ENCODE peak calls at places on chromosomes 12 and 14, in six cellular contexts. O is tibial artery, I is K562, H is lower lobe of right lung, V is left ventricle myocardium inferior, X is NB4. D is an unnamed sample.

GRCh38 chr12:122099856-122100255 is 21.3 kb downstream of the MLXIP start:
- DNase-seq in O (no peak), I (no peak), H (no peak), V (no peak), X (no peak), D (no peak)

GRCh38 chr12:56671608-56672007 is 16.5 kb downstream of the PTGES3 start:
- DNase-seq in O (no peak), I (no peak), H (no peak), V (no peak), X (no peak), D (no peak)

GRCh38 chr14:66443158-66443695 is 42.9 kb upstream of the CCDC196 start:
- DNase-seq in O (no peak), I (no peak), H (no peak), V (no peak), X (no peak), D (no peak)

GRCh38 chr14:29016050-29016900 is 249.7 kb downstream of the FOXG1 start:
- DNase-seq in O (no peak), I (peak; percentile 15), H (peak; percentile 41), V (no peak), X (peak; percentile 42), D (no peak)

GRCh38 chr12:50053583-50053982 is 3.8 kb upstream of the ASIC1 start:
- DNase-seq in O (no peak), I (no peak), H (no peak), V (no peak), X (peak; percentile 85), D (no peak)

GRCh38 chr12:71161575-71161974 is 3.8 kb upstream of the TSPAN8 start:
- DNase-seq in O (no peak), I (no peak), H (no peak), V (no peak), X (no peak), D (no peak)

GRCh38 chr12:57010627-57011224 is 4.4 kb upstream of the ZBTB39 start:
- DNase-seq in O (no peak), I (no peak), H (no peak), V (no peak), X (no peak), D (no peak)

GRCh38 chr12:730550-730949 is 21.8 kb upstream of the WNK1 start:
- DNase-seq in O (no peak), I (no peak), H (no peak), V (no peak), X (no peak), D (no peak)

GRCh38 chr12:108686753-108687152 is 44.6 kb downstream of the CORO1C start:
- DNase-seq in O (no peak), I (no peak), H (no peak), V (peak; percentile 48), X (peak; percentile 38), D (no peak)

GRCh38 chr12:116257213-116257612 is 20.3 kb downstream of the MED13L start:
- DNase-seq in O (no peak), I (no peak), H (no peak), V (no peak), X (peak; percentile 35), D (no peak)

GRCh38 chr12:109308534-109309440 is at the start of gene FOXN4:
- DNase-seq in O (no peak), I (no peak), H (no peak), V (no peak), X (peak; percentile 69), D (no peak)

GRCh38 chr12:27324452-27324999 is 8.1 kb upstream of the BMAL2 start:
- DNase-seq in O (no peak), I (no peak), H (no peak), V (no peak), X (no peak), D (no peak)

GRCh38 chr14:24081739-24082204 is 10.4 kb downstream of the CPNE6 start:
- DNase-seq in O (no peak), I (no peak), H (no peak), V (no peak), X (no peak), D (no peak)

GRCh38 chr12:52041695-52042123 is 9.5 kb upstream of the NR4A1 start:
- DNase-seq in O (peak; percentile 93), I (peak; percentile 45), H (no peak), V (peak; percentile 72), X (peak; percentile 59), D (no peak)

GRCh38 chr14:74290415-74290814 is 12.3 kb downstream of the ABCD4 start:
- DNase-seq in O (no peak), I (peak; percentile 51), H (no peak), V (no peak), X (peak; percentile 25), D (no peak)

GRCh38 chr12:1972856-1973317 is 31.4 kb downstream of the DCP1B start:
- DNase-seq in O (peak; percentile 91), I (no peak), H (no peak), V (peak; percentile 52), X (no peak), D (no peak)

GRCh38 chr14:68247281-68247680 is 427.7 kb downstream of the RAD51B start:
- DNase-seq in O (no peak), I (no peak), H (no peak), V (no peak), X (no peak), D (no peak)

GRCh38 chr12:22821985-22822384 is 197.0 kb downstream of the ETNK1 start:
- DNase-seq in O (no peak), I (no peak), H (no peak), V (no peak), X (no peak), D (peak; percentile 52)

GRCh38 chr12:124456652-124457152 is 110.7 kb downstream of the NCOR2 start:
- DNase-seq in O (peak; percentile 75), I (no peak), H (peak; percentile 72), V (peak; percentile 52), X (peak; percentile 77), D (no peak)

GRCh38 chr14:43528321-43528720 is 978.8 kb downstream of the FSCB start:
- DNase-seq in O (no peak), I (no peak), H (no peak), V (no peak), X (no peak), D (no peak)

GRCh38 chr14:54606631-54607133 is 39.8 kb downstream of the SAMD4A start:
- DNase-seq in O (peak; percentile 74), I (no peak), H (no peak), V (no peak), X (no peak), D (no peak)

GRCh38 chr12:54956818-54957641 is 27.5 kb downstream of the TESPA1 start:
- DNase-seq in O (no peak), I (no peak), H (no peak), V (no peak), X (no peak), D (no peak)

GRCh38 chr12:58557156-58557555 is 363.1 kb downstream of the LRIG3 start:
- DNase-seq in O (no peak), I (no peak), H (no peak), V (no peak), X (no peak), D (peak; percentile 56)

GRCh38 chr12:69879007-69879960 is 54.3 kb downstream of the MYRFL start:
- DNase-seq in O (peak; percentile 76), I (peak; percentile 78), H (peak; percentile 68), V (peak; percentile 53), X (peak; percentile 70), D (peak; percentile 23)
- H3K4me3 ChIP-seq in O (peak overlapping the region; percentile 10), I (no peak overlapping the region), H (peak overlapping the region; percentile 9), V (peak overlapping the region; percentile 40), X (no peak overlapping the region), D (peak overlapping the region; percentile 7)

GRCh38 chr12:94073441-94074051 is 74.8 kb upstream of the PLXNC1 start:
- DNase-seq in O (no peak), I (no peak), H (no peak), V (peak; percentile 54), X (no peak), D (no peak)

GRCh38 chr12:94077209-94077608 is 71.2 kb upstream of the PLXNC1 start:
- DNase-seq in O (no peak), I (no peak), H (no peak), V (no peak), X (no peak), D (no peak)

GRCh38 chr12:94074216-94074969 is 74.0 kb upstream of the PLXNC1 start:
- DNase-seq in O (peak; percentile 88), I (no peak), H (no peak), V (peak; percentile 45), X (no peak), D (no peak)

GRCh38 chr12:94078138-94078723 is 70.1 kb upstream of the PLXNC1 start:
- DNase-seq in O (no peak), I (no peak), H (no peak), V (no peak), X (no peak), D (no peak)

DNA sequence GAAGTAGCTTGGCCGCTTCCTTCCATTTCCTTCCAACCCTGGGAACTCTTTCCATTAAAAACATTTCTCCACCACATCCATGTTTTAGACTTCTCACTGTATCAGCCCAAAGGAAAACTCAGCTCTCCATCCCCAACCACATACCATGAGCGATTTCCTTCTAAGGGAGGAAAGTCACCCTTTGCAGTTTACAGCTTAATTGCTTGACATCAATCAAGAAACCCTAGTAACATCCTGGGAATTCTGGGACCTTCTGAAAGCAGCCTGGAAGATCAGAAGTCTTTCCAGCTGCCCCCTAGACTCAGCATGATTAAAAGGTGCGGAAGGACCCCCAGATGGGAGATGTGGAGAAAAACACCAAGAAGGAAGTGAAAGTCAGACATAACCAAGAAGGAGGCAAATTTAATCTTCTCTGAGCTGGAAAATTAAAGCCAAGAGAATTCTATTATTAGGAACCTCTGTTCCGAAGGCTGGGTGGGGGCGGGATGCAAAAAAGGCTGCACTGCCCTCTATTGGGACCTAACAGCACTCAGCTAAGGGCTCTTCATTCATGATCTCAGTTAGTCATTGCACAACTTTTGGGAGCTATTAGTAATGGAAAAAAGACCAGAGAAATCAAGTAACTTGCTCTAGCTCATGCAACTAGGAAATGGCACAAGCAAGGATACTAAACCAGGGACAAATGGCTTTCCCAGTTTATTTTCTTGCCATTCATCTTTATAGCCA is 73.2 kb upstream of the PLXNC1 start:
- DNase-seq in O (peak; percentile 88), I (peak; percentile 62), H (peak; percentile 62), V (peak; percentile 76), X (peak; percentile 67), D (peak; percentile 36)
- TF ChIP-seq CTCF in O (peak; percentile 67), I (peak; percentile 55), H (peak; percentile 65), V (peak; percentile 80), X (peak; percentile 71), D (peak; percentile 75)

GRCh38 chr12:132886529-132887477 is 602 bp downstream of the CHFR start:
- DNase-seq in O (peak; percentile 67), I (peak; percentile 58), H (peak; percentile 60), V (no peak), X (peak; percentile 54), D (no peak)

GRCh38 chr12:132887513-132888341 is at the start of gene CHFR:
- DNase-seq in O (peak; percentile 98), I (peak; percentile 95), H (peak; percentile 99), V (peak; percentile 97), X (peak; percentile 98), D (peak; percentile 76)

DNA sequence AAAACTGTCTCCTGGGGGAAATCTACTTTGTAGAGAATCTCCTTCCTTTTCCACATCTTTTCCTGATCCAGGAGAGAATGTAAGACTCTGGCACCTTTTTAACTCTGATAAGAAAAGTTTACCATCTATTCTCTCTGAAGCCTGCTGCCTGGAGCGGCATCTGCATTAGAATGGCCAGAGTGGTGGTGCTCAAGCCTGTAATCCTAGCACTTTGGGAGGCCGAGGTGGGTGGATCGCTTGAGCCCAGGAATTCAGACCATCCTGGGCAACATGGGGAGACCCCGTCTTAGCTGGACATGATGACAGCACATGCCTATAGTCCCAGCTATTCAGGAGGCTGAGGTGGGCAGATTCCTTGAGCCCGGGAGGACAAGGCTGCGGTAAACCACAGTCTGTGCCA is 1.4 kb upstream of the CHFR start:
- DNase-seq in O (no peak), I (no peak), H (no peak), V (no peak), X (no peak), D (no peak)
- H3K4me3 ChIP-seq in O (peak overlapping the region; percentile 66), I (no peak overlapping the region), H (no peak overlapping the region), V (peak overlapping the region; percentile 91), X (no peak overlapping the region), D (no peak overlapping the region)

GRCh38 chr12:9647825-9648700 is 21.4 kb upstream of the CLEC2D start:
- DNase-seq in O (peak; percentile 90), I (peak; percentile 89), H (peak; percentile 87), V (peak; percentile 80), X (peak; percentile 99), D (no peak)
- TF ChIP-seq CTCF in O (no peak), I (no peak), H (no peak), V (no peak), X (no peak), D (peak; percentile 9)

D was measured in epithelial cell of proximal tubule.